ENCODE peak calls at places on chromosomes 5 and 9, in eight cellular contexts. B, H, R, V, P, C, O and X are unnamed samples.

GRCh38 chr5:113776832-113777525 is 263.5 kb downstream of the YTHDC2 start:
- DNase-seq in P (no peak), O (no peak), C (no peak), H (no peak), V (peak), B (peak), R (no peak), X (no peak)

GRCh38 chr5:71631070-71631469 is 43.9 kb downstream of the MCCC2 start:
- DNase-seq in R (no peak), B (no peak), H (no peak), C (no peak), P (no peak), O (no peak), V (no peak), X (no peak)

GRCh38 chr9:132002827-132003704 is 76.6 kb downstream of the MED27 start:
- DNase-seq in V (no peak), R (no peak), B (no peak), C (no peak), P (no peak), O (no peak), H (no peak), X (no peak)

GRCh38 chr5:59608745-59609144 is 284.8 kb downstream of the PDE4D start:
- DNase-seq in H (no peak), B (no peak), P (no peak), V (no peak), C (no peak), O (no peak), R (no peak), X (no peak)

GRCh38 chr9:97362777-97363545 is 48.9 kb upstream of the TDRD7 start:
- DNase-seq in P (no peak), V (no peak), R (no peak), C (no peak), B (no peak), O (peak), H (no peak), X (peak)

GRCh38 chr5:126054593-126055347 is 368.4 kb upstream of the GRAMD2B start:
- DNase-seq in C (no peak), V (no peak), O (no peak), P (no peak), B (no peak), R (no peak), H (no peak), X (no peak)

GRCh38 chr9:3758816-3759576 is 233.2 kb upstream of the RFX3 start:
- DNase-seq in R (no peak), C (no peak), P (no peak), H (no peak), V (no peak), O (no peak), B (no peak), X (no peak)

GRCh38 chr9:1005043-1005667 is 28.7 kb downstream of the DMRT3 start:
- DNase-seq in R (peak), H (no peak), P (no peak), C (peak), O (peak), V (peak), B (no peak), X (peak)

GRCh38 chr5:100595152-100595811 is 60.1 kb downstream of the FAM174A start:
- DNase-seq in H (no peak), C (no peak), B (peak), O (peak), V (no peak), P (no peak), R (peak), X (no peak)

GRCh38 chr9:34987160-34988040 is 2.1 kb upstream of the DNAJB5 start:
- DNase-seq in V (no peak), C (no peak), O (no peak), P (no peak), R (no peak), B (no peak), H (peak), X (no peak)

GRCh38 chr5:108430931-108431608 is 49.2 kb upstream of the FBXL17 start:
- DNase-seq in H (no peak), C (no peak), B (no peak), V (no peak), O (no peak), P (no peak), R (no peak), X (no peak)

GRCh38 chr9:2193565-2193964 is 178.4 kb downstream of the SMARCA2 start:
- DNase-seq in H (no peak), R (no peak), B (no peak), P (no peak), V (no peak), O (no peak), C (no peak), X (no peak)

GRCh38 chr9:112433715-112434392 is 52.8 kb upstream of the KIAA1958 start:
- DNase-seq in V (no peak), R (no peak), O (no peak), H (no peak), B (no peak), C (no peak), P (no peak), X (no peak)

GRCh38 chr9:86774101-86774500 is 173.2 kb downstream of the GAS1 start:
- DNase-seq in P (no peak), H (no peak), B (no peak), O (no peak), R (no peak), V (no peak), C (no peak), X (no peak)

GRCh38 chr9:113580041-113580953 is 116.8 kb downstream of the RGS3 start:
- DNase-seq in P (peak), O (no peak), V (peak), C (no peak), H (peak), R (peak), B (peak), X (peak)

GRCh38 chr9:90326219-90326618 is 316.4 kb downstream of the DIRAS2 start:
- DNase-seq in C (no peak), B (no peak), O (no peak), H (no peak), P (no peak), V (no peak), R (no peak), X (no peak)

GRCh38 chr9:133204335-133204992 is 4.6 kb downstream of the OBP2B start:
- DNase-seq in R (no peak), B (peak), O (no peak), H (peak), V (no peak), P (no peak), C (no peak), X (no peak)

GRCh38 chr5:111697215-111697614 is 59.8 kb downstream of the NREP start:
- DNase-seq in R (no peak), P (no peak), H (no peak), B (no peak), C (no peak), O (no peak), V (peak), X (no peak)

GRCh38 chr5:143412656-143413342 is 9.3 kb upstream of the NR3C1 start:
- DNase-seq in H (no peak), O (no peak), R (no peak), P (no peak), C (no peak), V (no peak), B (no peak), X (no peak)

GRCh38 chr5:83866191-83866590 is 145.5 kb upstream of the HAPLN1 start:
- DNase-seq in P (no peak), C (no peak), H (no peak), R (no peak), O (no peak), V (no peak), B (no peak), X (no peak)

GRCh38 chr5:103031607-103032006 is 88.3 kb downstream of the GIN1 start:
- DNase-seq in H (no peak), P (no peak), V (no peak), B (no peak), R (no peak), O (no peak), C (no peak), X (no peak)

GRCh38 chr9:79896390-79896789 is 324.6 kb downstream of the TLE4 start:
- DNase-seq in P (no peak), C (no peak), H (no peak), R (no peak), O (no peak), B (no peak), V (no peak), X (no peak)

GRCh38 chr5:169873642-169874041 is 106.7 kb downstream of the INSYN2B start:
- DNase-seq in V (peak), R (no peak), B (no peak), H (no peak), C (no peak), P (no peak), O (no peak), X (no peak)

GRCh38 chr9:122398371-122398924 is 27.6 kb downstream of the PTGS1 start:
- DNase-seq in B (no peak), H (no peak), V (no peak), O (no peak), C (no peak), P (no peak), R (no peak), X (no peak)

GRCh38 chr9:122406264-122406890 is 35.6 kb downstream of the PTGS1 start:
- DNase-seq in H (no peak), B (no peak), O (no peak), R (no peak), V (no peak), P (no peak), C (no peak), X (peak)

GRCh38 chr9:122397749-122398148 is 26.9 kb downstream of the PTGS1 start:
- DNase-seq in P (no peak), O (no peak), C (no peak), B (no peak), R (no peak), H (no peak), V (no peak), X (no peak)

GRCh38 chr9:122403381-122404002 is 32.7 kb downstream of the PTGS1 start:
- DNase-seq in B (no peak), O (no peak), V (no peak), R (no peak), P (no peak), H (no peak), C (no peak), X (no peak)

GRCh38 chr9:122402403-122403268 is 31.8 kb downstream of the PTGS1 start:
- DNase-seq in B (no peak), O (peak), H (no peak), V (peak), C (peak), R (no peak), P (no peak), X (peak)
- TF ChIP-seq POLR2A in B (no peak), O (no peak), H (no peak), V (no peak), C (no peak), R (no peak), P (no peak), X (peak)

DNA sequence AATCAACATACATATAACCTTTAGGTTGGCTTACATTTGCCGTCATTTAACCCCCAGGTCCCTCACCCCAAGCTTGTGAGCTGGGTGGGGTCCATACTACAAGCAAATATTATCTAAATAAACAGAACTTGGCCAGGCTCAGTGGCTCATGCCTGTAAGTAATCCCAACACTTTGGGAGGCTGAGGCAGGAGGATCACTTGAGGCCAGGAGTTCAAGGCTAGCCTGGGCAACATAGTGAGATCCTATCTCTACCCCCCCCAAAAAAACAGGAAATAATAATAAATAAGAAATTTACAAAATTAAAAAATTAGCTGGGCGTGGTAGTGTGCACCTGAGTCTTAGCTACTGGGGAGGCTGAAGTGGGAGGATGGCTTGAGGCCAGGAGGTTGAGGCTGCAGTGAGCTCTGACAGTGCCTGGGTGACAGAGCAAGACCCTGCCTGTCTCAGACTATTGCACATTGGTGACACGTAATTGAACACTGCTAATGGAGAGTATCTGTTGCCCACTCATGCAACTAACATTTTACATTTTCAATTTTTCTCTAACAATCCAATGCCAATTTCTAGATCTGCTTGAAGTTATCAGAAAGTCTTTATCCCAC is 18.9 kb downstream of the FNBP1 start:
- DNase-seq in C (no peak), R (no peak), H (no peak), B (no peak), V (no peak), O (no peak), P (no peak), X (no peak)
- TF ChIP-seq POLR2A in C (no peak), R (no peak), H (no peak), B (no peak), V (no peak), O (no peak), P (no peak), X (no peak)

DNA sequence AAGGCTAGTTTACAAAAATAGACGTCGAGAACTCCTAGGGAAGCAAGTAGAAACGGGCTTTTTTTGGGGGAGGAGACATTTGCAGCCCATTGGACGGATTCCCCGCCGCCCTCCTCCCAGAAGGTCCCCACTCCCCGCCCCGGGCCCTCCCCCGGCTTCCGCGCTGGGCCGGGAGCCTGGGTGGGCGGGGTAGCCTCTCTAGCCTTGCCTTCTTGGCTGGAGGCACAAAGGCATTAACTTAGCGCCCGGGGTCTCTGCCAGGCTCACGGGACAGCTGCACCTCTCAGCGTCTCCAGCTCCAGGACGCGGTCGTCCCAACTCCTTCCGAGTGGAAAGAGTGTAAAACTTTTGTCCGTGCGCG is at the start of gene DMRTA1:
- DNase-seq in P (no peak), B (peak), V (peak), O (peak), H (peak), C (no peak), R (peak), X (peak)
- TF ChIP-seq POLR2A in P (no peak), B (no peak), V (no peak), O (no peak), H (no peak), C (no peak), R (no peak), X (no peak)

GRCh38 chr9:83622814-83623633 is at the start of gene IDNK:
- DNase-seq in V (peak), C (peak), R (peak), O (peak), P (no peak), H (peak), B (peak), X (peak)
- TF ChIP-seq POLR2A in V (peak), C (peak), R (peak), O (peak), P (no peak), H (no peak), B (no peak), X (peak)

GRCh38 chr5:178204205-178205009 is at the start of gene HNRNPAB:
- DNase-seq in R (peak), O (peak), C (peak), V (peak), H (peak), B (peak), P (peak), X (peak)
- TF ChIP-seq POLR2A in R (peak), O (peak), C (peak), V (peak), H (peak), B (no peak), P (peak), X (peak)

GRCh38 chr5:131169810-131170539 is 769 bp upstream of the LYRM7 start:
- DNase-seq in V (no peak), C (no peak), B (no peak), H (no peak), P (no peak), O (no peak), R (no peak), X (no peak)

GRCh38 chr5:131167615-131168014 is 2.6 kb upstream of the HINT1 start:
- DNase-seq in O (no peak), C (no peak), B (no peak), V (no peak), P (no peak), R (no peak), H (no peak), X (no peak)

GRCh38 chr5:131164161-131164930 is 710 bp downstream of the HINT1 start:
- DNase-seq in H (peak), R (peak), B (peak), P (peak), V (peak), O (peak), C (no peak), X (peak)

GRCh38 chr5:131163315-131164119 is 1.5 kb downstream of the HINT1 start:
- DNase-seq in R (no peak), P (no peak), C (no peak), B (no peak), H (no peak), V (no peak), O (no peak), X (peak)

GRCh38 chr5:131164931-131165727 is at the start of gene HINT1:
- DNase-seq in H (peak), C (peak), R (peak), P (peak), V (peak), B (peak), O (peak), X (peak)
- TF ChIP-seq POLR2A in H (no peak), C (peak), R (peak), P (peak), V (peak), B (no peak), O (peak), X (peak)